ENCODE peak calls at places on chromosome 14, in eight cellular contexts. Y is T-cell, S is caudate nucleus, C is foreskin melanocyte, K is left ventricle myocardium inferior, H is NCI-H1105 treated with DMSO at 0.1 percent for 48 hours, E is renal cortical epithelial cell, R is colonic mucosa. W is an unnamed sample.

GRCh38 chr14:86626530-86626929 is 1096.6 kb downstream of the FLRT2 start:
- DNase-seq in Y (no peak), S (no peak), C (no peak), K (no peak), H (no peak), E (no peak), R (no peak), W (no peak)

GRCh38 chr14:57982161-57982560 is 116.3 kb upstream of the SLC35F4 start:
- DNase-seq in Y (no peak), S (no peak), C (no peak), K (no peak), H (peak; percentile 53), E (no peak), R (no peak), W (no peak)

GRCh38 chr14:33728010-33728498 is 222.8 kb downstream of the EGLN3 start:
- DNase-seq in Y (no peak), S (no peak), C (no peak), K (no peak), H (no peak), E (peak; percentile 73), R (no peak), W (no peak)

GRCh38 chr14:54594531-54594930 is 27.6 kb downstream of the SAMD4A start:
- DNase-seq in Y (no peak), S (no peak), C (no peak), K (no peak), H (no peak), E (no peak), R (no peak), W (no peak)

GRCh38 chr14:64117671-64118402 is 176.3 kb downstream of the ESR2 start:
- DNase-seq in Y (no peak), S (no peak), C (no peak), K (peak; percentile 62), H (no peak), E (peak; percentile 92), R (no peak), W (no peak)

GRCh38 chr14:54450535-54450934 is 9.4 kb upstream of the CNIH1 start:
- DNase-seq in Y (no peak), S (no peak), C (no peak), K (no peak), H (no peak), E (no peak), R (no peak), W (no peak)

GRCh38 chr14:58238252-58239247 is 6.1 kb upstream of the PSMA3 start:
- DNase-seq in Y (no peak), S (no peak), C (peak; percentile 2), K (no peak), H (peak; percentile 39), E (peak; percentile 71), R (no peak), W (no peak)

GRCh38 chr14:90344920-90345557 is 13.3 kb upstream of the NRDE2 start:
- DNase-seq in Y (no peak), S (no peak), C (no peak), K (no peak), H (no peak), E (peak; percentile 78), R (no peak), W (no peak)

GRCh38 chr14:36390718-36391117 is 70.3 kb upstream of the MBIP start:
- DNase-seq in Y (no peak), S (no peak), C (no peak), K (no peak), H (no peak), E (no peak), R (no peak), W (no peak)

GRCh38 chr14:77201696-77202095 is 20.1 kb downstream of the TMEM63C start:
- DNase-seq in Y (no peak), S (no peak), C (no peak), K (no peak), H (no peak), E (no peak), R (no peak), W (no peak)

GRCh38 chr14:75184447-75184846 is 8.0 kb upstream of the TMED10 start:
- DNase-seq in Y (no peak), S (no peak), C (peak; percentile 56), K (no peak), H (no peak), E (peak; percentile 26), R (no peak), W (no peak)

W was measured in B cell.